ENCODE peak calls at places on chromosome 16, in eight cellular contexts. One of them, this sample, is unnamed.

GRCh38 chr16:49281843-49282642 is 405 bp upstream of the CBLN1 start:
- DNase-seq in stimulated activated CD8-positive, alpha-beta memory T cell treated with anti-CD3 and anti-CD28 coated beads, Interleukin-4, amount 100 ng/mL, for 4 hours: no peak
- DNase-seq in AG08396: peak
- DNase-seq in lower lobe of right lung: peak
- DNase-seq in CD8-positive, alpha-beta T cell: no peak
- DNase-seq in ascending aorta: no peak
- DNase-seq in activated naive CD4-positive, alpha-beta T cell treated with anti-CD3 and anti-CD28 coated beads, Interleukin-2, amount 50 U/mL, for 72 hours: peak
- DNase-seq in Caki2: no peak
- DNase-seq in this sample: peak

GRCh38 chr16:15948532-15949209 is 745 bp upstream of the ABCC1 start:
- DNase-seq in stimulated activated CD8-positive, alpha-beta memory T cell treated with anti-CD3 and anti-CD28 coated beads, Interleukin-4, amount 100 ng/mL, for 4 hours: no peak
- DNase-seq in AG08396: no peak
- DNase-seq in lower lobe of right lung: no peak
- DNase-seq in CD8-positive, alpha-beta T cell: no peak
- DNase-seq in ascending aorta: no peak
- DNase-seq in activated naive CD4-positive, alpha-beta T cell treated with anti-CD3 and anti-CD28 coated beads, Interleukin-2, amount 50 U/mL, for 72 hours: no peak
- DNase-seq in Caki2: peak
- DNase-seq in this sample: no peak

GRCh38 chr16:10130482-10130996 is 51.7 kb downstream of the GRIN2A start:
- DNase-seq in stimulated activated CD8-positive, alpha-beta memory T cell treated with anti-CD3 and anti-CD28 coated beads, Interleukin-4, amount 100 ng/mL, for 4 hours: no peak
- DNase-seq in AG08396: no peak
- DNase-seq in lower lobe of right lung: no peak
- DNase-seq in CD8-positive, alpha-beta T cell: no peak
- DNase-seq in ascending aorta: no peak
- DNase-seq in activated naive CD4-positive, alpha-beta T cell treated with anti-CD3 and anti-CD28 coated beads, Interleukin-2, amount 50 U/mL, for 72 hours: no peak
- DNase-seq in Caki2: no peak
- DNase-seq in this sample: no peak

GRCh38 chr16:47779201-47780016 is 318.3 kb downstream of the PHKB start:
- DNase-seq in stimulated activated CD8-positive, alpha-beta memory T cell treated with anti-CD3 and anti-CD28 coated beads, Interleukin-4, amount 100 ng/mL, for 4 hours: no peak
- DNase-seq in AG08396: peak
- DNase-seq in lower lobe of right lung: no peak
- DNase-seq in CD8-positive, alpha-beta T cell: no peak
- DNase-seq in ascending aorta: no peak
- DNase-seq in activated naive CD4-positive, alpha-beta T cell treated with anti-CD3 and anti-CD28 coated beads, Interleukin-2, amount 50 U/mL, for 72 hours: peak
- DNase-seq in Caki2: no peak
- DNase-seq in this sample: no peak

GRCh38 chr16:10906914-10907756 is 30.1 kb downstream of the CIITA start:
- DNase-seq in stimulated activated CD8-positive, alpha-beta memory T cell treated with anti-CD3 and anti-CD28 coated beads, Interleukin-4, amount 100 ng/mL, for 4 hours: no peak
- DNase-seq in AG08396: no peak
- DNase-seq in lower lobe of right lung: peak
- DNase-seq in CD8-positive, alpha-beta T cell: no peak
- DNase-seq in ascending aorta: no peak
- DNase-seq in activated naive CD4-positive, alpha-beta T cell treated with anti-CD3 and anti-CD28 coated beads, Interleukin-2, amount 50 U/mL, for 72 hours: no peak
- DNase-seq in Caki2: no peak
- DNase-seq in this sample: no peak

GRCh38 chr16:70772493-70772892 is 28.5 kb downstream of the VAC14 start:
- DNase-seq in stimulated activated CD8-positive, alpha-beta memory T cell treated with anti-CD3 and anti-CD28 coated beads, Interleukin-4, amount 100 ng/mL, for 4 hours: no peak
- DNase-seq in AG08396: no peak
- DNase-seq in lower lobe of right lung: no peak
- DNase-seq in CD8-positive, alpha-beta T cell: no peak
- DNase-seq in ascending aorta: no peak
- DNase-seq in activated naive CD4-positive, alpha-beta T cell treated with anti-CD3 and anti-CD28 coated beads, Interleukin-2, amount 50 U/mL, for 72 hours: no peak
- DNase-seq in Caki2: no peak
- DNase-seq in this sample: no peak

GRCh38 chr16:85137323-85138072 is 25.2 kb upstream of the CIBAR2 start:
- DNase-seq in stimulated activated CD8-positive, alpha-beta memory T cell treated with anti-CD3 and anti-CD28 coated beads, Interleukin-4, amount 100 ng/mL, for 4 hours: no peak
- DNase-seq in AG08396: peak
- DNase-seq in lower lobe of right lung: peak
- DNase-seq in CD8-positive, alpha-beta T cell: no peak
- DNase-seq in ascending aorta: peak
- DNase-seq in activated naive CD4-positive, alpha-beta T cell treated with anti-CD3 and anti-CD28 coated beads, Interleukin-2, amount 50 U/mL, for 72 hours: no peak
- DNase-seq in Caki2: peak
- DNase-seq in this sample: no peak

GRCh38 chr16:30152517-30152916 is 29.5 kb upstream of the MAPK3 start:
- DNase-seq in stimulated activated CD8-positive, alpha-beta memory T cell treated with anti-CD3 and anti-CD28 coated beads, Interleukin-4, amount 100 ng/mL, for 4 hours: no peak
- DNase-seq in AG08396: no peak
- DNase-seq in lower lobe of right lung: no peak
- DNase-seq in CD8-positive, alpha-beta T cell: no peak
- DNase-seq in ascending aorta: no peak
- DNase-seq in activated naive CD4-positive, alpha-beta T cell treated with anti-CD3 and anti-CD28 coated beads, Interleukin-2, amount 50 U/mL, for 72 hours: no peak
- DNase-seq in Caki2: no peak
- DNase-seq in this sample: no peak

GRCh38 chr16:57686577-57686976 is 8.0 kb upstream of the DRC7 start:
- DNase-seq in stimulated activated CD8-positive, alpha-beta memory T cell treated with anti-CD3 and anti-CD28 coated beads, Interleukin-4, amount 100 ng/mL, for 4 hours: no peak
- DNase-seq in AG08396: no peak
- DNase-seq in lower lobe of right lung: no peak
- DNase-seq in CD8-positive, alpha-beta T cell: no peak
- DNase-seq in ascending aorta: no peak
- DNase-seq in activated naive CD4-positive, alpha-beta T cell treated with anti-CD3 and anti-CD28 coated beads, Interleukin-2, amount 50 U/mL, for 72 hours: no peak
- DNase-seq in Caki2: no peak
- DNase-seq in this sample: no peak

GRCh38 chr16:35629001-35629400 is 2169.6 kb downstream of the TP53TG3F start:
- DNase-seq in stimulated activated CD8-positive, alpha-beta memory T cell treated with anti-CD3 and anti-CD28 coated beads, Interleukin-4, amount 100 ng/mL, for 4 hours: no peak
- DNase-seq in AG08396: no peak
- DNase-seq in lower lobe of right lung: no peak
- DNase-seq in CD8-positive, alpha-beta T cell: no peak
- DNase-seq in ascending aorta: no peak
- DNase-seq in activated naive CD4-positive, alpha-beta T cell treated with anti-CD3 and anti-CD28 coated beads, Interleukin-2, amount 50 U/mL, for 72 hours: no peak
- DNase-seq in Caki2: peak
- DNase-seq in this sample: no peak

This sample was measured in SW 1271.